ENCODE peak calls at places on chromosomes 7 and 10, in six cellular contexts. P, R, K, I, Z and D are unnamed samples.

GRCh38 chr7:99794585-99795502 is 10.9 kb upstream of the CYP3A4 start:
- DNase-seq in I (no peak), R (peak; percentile 93), K (no peak), Z (no peak), P (no peak), D (no peak)

GRCh38 chr7:111835066-111835465 is 272.8 kb upstream of the IMMP2L start:
- DNase-seq in P (peak; percentile 89), K (no peak), I (no peak), R (no peak), Z (peak; percentile 82), D (no peak)

GRCh38 chr10:30233186-30233958 is 115.7 kb downstream of the MTPAP start:
- DNase-seq in R (no peak), Z (no peak), I (no peak), K (no peak), P (peak; percentile 56), D (no peak)

GRCh38 chr7:33895025-33895804 is 10.1 kb upstream of the BMPER start:
- DNase-seq in P (peak; percentile 75), I (peak; percentile 98), K (peak; percentile 39), R (peak; percentile 41), Z (peak; percentile 52), D (peak; percentile 87)

GRCh38 chr10:83142074-83142563 is 997.2 kb upstream of the GHITM start:
- DNase-seq in R (no peak), K (no peak), Z (no peak), I (no peak), P (no peak), D (no peak)

GRCh38 chr7:113959910-113960309 is 41.1 kb upstream of the PPP1R3A start:
- DNase-seq in Z (no peak), K (no peak), R (no peak), P (no peak), I (no peak), D (no peak)

GRCh38 chr7:13240349-13240748 is 552.9 kb downstream of the ARL4A start:
- DNase-seq in K (peak; percentile 24), P (peak; percentile 51), Z (peak; percentile 71), R (no peak), I (no peak), D (no peak)

GRCh38 chr10:80191589-80192270 is 13.6 kb downstream of the ANXA11 start:
- DNase-seq in R (no peak), K (no peak), Z (no peak), I (no peak), P (no peak), D (no peak)

GRCh38 chr10:120415709-120416330 is 41.2 kb upstream of the PLPP4 start:
- DNase-seq in I (no peak), P (peak; percentile 38), K (no peak), R (no peak), Z (peak; percentile 97), D (no peak)

GRCh38 chr10:122121059-122121458 is 132.1 kb downstream of the TACC2 start:
- DNase-seq in K (no peak), Z (no peak), P (no peak), R (no peak), I (no peak), D (no peak)

GRCh38 chr7:52775881-52776280 is 259.6 kb upstream of the POM121L12 start:
- DNase-seq in R (no peak), I (no peak), P (no peak), Z (no peak), K (no peak), D (no peak)

GRCh38 chr7:102140952-102141370 is 145.7 kb upstream of the SH2B2 start:
- DNase-seq in I (no peak), K (no peak), P (no peak), R (no peak), Z (no peak), D (no peak)

GRCh38 chr7:149104749-149105148 is 14.2 kb upstream of the ZNF786 start:
- DNase-seq in K (no peak), I (no peak), R (no peak), Z (no peak), P (no peak), D (no peak)

GRCh38 chr7:4700577-4701235 is 18.6 kb downstream of the FOXK1 start:
- DNase-seq in P (peak; percentile 100), Z (peak; percentile 99), R (no peak), I (no peak), K (no peak), D (peak; percentile 70)

GRCh38 chr7:41887446-41887845 is 184.6 kb upstream of the INHBA start:
- DNase-seq in R (no peak), Z (no peak), K (no peak), I (no peak), P (no peak), D (no peak)

GRCh38 chr7:16743207-16743606 is 10.3 kb upstream of the TSPAN13 start:
- DNase-seq in R (no peak), Z (peak; percentile 50), P (peak; percentile 78), I (no peak), K (no peak), D (no peak)

GRCh38 chr10:73060738-73061635 is 35.7 kb downstream of the P4HA1 start:
- DNase-seq in P (peak; percentile 8), K (peak; percentile 19), Z (no peak), R (peak; percentile 17), I (no peak), D (peak; percentile 36)

GRCh38 chr7:122886357-122887081 is at the start of gene CADPS2:
- DNase-seq in P (peak; percentile 36), Z (peak; percentile 79), I (peak; percentile 87), K (peak; percentile 71), R (peak; percentile 86), D (peak; percentile 92)

GRCh38 chr10:69088471-69088769 is 517 bp downstream of the SRGN start:
- DNase-seq in K (no peak), Z (no peak), R (no peak), P (no peak), I (no peak), D (no peak)

GRCh38 chr7:118855290-118855689 is 630.8 kb downstream of the ANKRD7 start:
- DNase-seq in P (no peak), K (no peak), R (no peak), I (no peak), Z (no peak), D (no peak)

GRCh38 chr7:47633134-47633533 is 51.2 kb upstream of the TNS3 start:
- DNase-seq in P (no peak), K (no peak), Z (no peak), R (no peak), I (no peak), D (no peak)

GRCh38 chr10:48981310-48981907 is 41.8 kb upstream of the LRRC18 start:
- DNase-seq in I (peak; percentile 88), P (peak; percentile 41), Z (peak; percentile 6), R (peak; percentile 24), K (peak; percentile 42), D (peak; percentile 85)

GRCh38 chr10:806451-807162 is 117.1 kb upstream of the DIP2C start:
- DNase-seq in Z (no peak), K (no peak), R (no peak), P (no peak), I (no peak), D (no peak)

GRCh38 chr10:96982149-96982930 is 150.2 kb downstream of the LCOR start:
- DNase-seq in Z (no peak), K (no peak), I (no peak), R (no peak), P (no peak), D (no peak)

GRCh38 chr10:104580321-104580720 is 60.8 kb upstream of the SORCS3 start:
- DNase-seq in P (peak; percentile 38), K (no peak), Z (peak; percentile 16), I (no peak), R (no peak), D (no peak)

GRCh38 chr7:47153571-47153970 is 428.3 kb downstream of the TNS3 start:
- DNase-seq in K (no peak), P (no peak), Z (peak; percentile 13), I (peak; percentile 56), R (peak; percentile 13), D (peak; percentile 51)

GRCh38 chr10:109987413-109987812 is 20.4 kb upstream of the ADD3 start:
- DNase-seq in K (no peak), I (no peak), P (peak; percentile 89), R (peak; percentile 67), Z (peak; percentile 93), D (no peak)

GRCh38 chr7:110675383-110676103 is 415.4 kb upstream of the LRRN3 start:
- DNase-seq in R (no peak), Z (no peak), I (no peak), K (no peak), P (no peak), D (no peak)

GRCh38 chr7:98772242-98772603 is 97.6 kb downstream of the TMEM130 start:
- DNase-seq in R (no peak), I (no peak), Z (no peak), P (no peak), K (no peak), D (no peak)

GRCh38 chr7:132276986-132277716 is 299.1 kb downstream of the PLXNA4 start:
- DNase-seq in I (no peak), R (no peak), K (no peak), Z (peak; percentile 17), P (peak; percentile 1), D (no peak)

GRCh38 chr7:142134944-142135343 is 23.4 kb downstream of the MGAM2 start:
- DNase-seq in K (no peak), P (no peak), I (no peak), Z (no peak), R (peak; percentile 6), D (no peak)

DNA sequence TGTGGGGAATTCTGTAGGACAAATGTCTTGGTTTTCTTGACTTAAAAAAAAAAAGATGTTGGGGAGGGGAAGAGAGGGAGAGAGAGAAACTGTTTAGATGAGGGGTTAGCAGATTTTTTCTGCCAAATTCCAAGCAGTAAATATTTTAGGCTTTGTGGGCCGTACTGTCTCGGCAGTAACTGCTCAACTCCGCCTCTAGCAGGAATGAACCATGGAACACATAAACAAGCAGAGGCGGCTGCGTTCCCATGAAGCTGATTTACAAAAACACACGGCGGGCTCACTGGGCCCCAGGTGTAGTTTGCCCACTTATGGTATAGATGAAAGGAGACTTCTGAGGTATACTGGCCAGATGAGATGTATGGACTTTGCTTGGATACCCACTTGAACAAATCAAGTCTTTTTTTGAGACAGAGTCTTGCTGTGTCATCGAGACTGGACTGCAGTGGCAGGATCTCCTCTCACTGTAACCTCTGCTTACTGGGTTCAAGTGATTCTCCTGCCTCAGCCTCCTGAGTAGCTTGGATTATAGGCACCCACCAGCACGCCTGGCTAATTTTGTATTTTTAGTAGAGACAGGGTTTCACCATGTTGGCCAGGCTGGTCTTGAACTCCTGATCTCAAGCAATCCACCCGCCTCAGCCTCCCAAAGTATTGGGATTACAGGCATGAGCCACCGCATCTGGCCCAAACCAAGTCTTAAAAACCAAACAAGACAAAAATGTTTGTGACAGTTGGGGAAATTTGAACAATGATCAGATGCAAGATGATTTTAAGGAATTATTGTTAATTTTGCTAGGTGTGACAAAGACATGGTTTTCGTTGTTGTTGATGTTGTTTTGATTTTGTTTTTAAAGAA is 9.7 kb upstream of the ADAMTS14 start:
- DNase-seq in R (no peak), Z (peak; percentile 59), P (peak; percentile 69), K (no peak), I (no peak), D (no peak)
- H2AFZ ChIP-seq in R (no peak overlapping the region), Z (no peak overlapping the region), P (peak overlapping the region; percentile 77), K (no peak overlapping the region), I (no peak overlapping the region), D (no peak overlapping the region)

GRCh38 chr10:127463548-127463947 is 85.6 kb upstream of the NPS start:
- DNase-seq in K (no peak), R (no peak), Z (no peak), P (no peak), I (no peak), D (no peak)
- H3K9me3 ChIP-seq in K (no peaks in the 10 kb centered on the region), R (no peaks in the 10 kb centered on the region), Z (no peaks in the 10 kb centered on the region), P (no peaks in the 10 kb centered on the region), I (no peaks in the 10 kb centered on the region), D (no peaks in the 10 kb centered on the region)

GRCh38 chr7:134477954-134478353 is 19.1 kb upstream of the AKR1B1 start:
- DNase-seq in I (no peak), Z (peak; percentile 43), K (no peak), R (no peak), P (peak; percentile 22), D (no peak)
- H2AFZ ChIP-seq in I (no peak overlapping the region), Z (no peak overlapping the region), K (no peak overlapping the region), R (no peak overlapping the region), P (no peak overlapping the region), D (no peak overlapping the region)

GRCh38 chr7:158583143-158583542 is 4.5 kb downstream of the PTPRN2 start:
- DNase-seq in I (no peak), R (no peak), P (no peak), K (no peak), Z (no peak), D (no peak)
- H3K9me3 ChIP-seq in I (peaks cover 14% of the 10 kb centered on the region), R (peaks cover 6% of the 10 kb centered on the region), P (peaks cover 5% of the 10 kb centered on the region), K (peaks cover 7% of the 10 kb centered on the region), Z (peaks cover 3% of the 10 kb centered on the region), D (no peaks in the 10 kb centered on the region)